ENCODE peak calls at places on chromosomes 4 and X, in six cellular contexts. Z is SIG-M5; N is HuH-7.5; J is stimulated activated naive CD8-positive, alpha-beta T cell treated with anti-CD3 and anti-CD28 coated beads, Interleukin-15, amount 100 ng/mL, for 72 hours; L is coronary artery; P is progenitor cell of endocrine pancreas. X is an unnamed sample.

GRCh38 chr4:46390353-46391058 is 578 bp upstream of the GABRA2 start:
- DNase-seq in P (no peak), J (no peak), N (peak), Z (no peak), L (no peak), X (no peak)

GRCh38 chr4:65670331-65671031 is at the start of gene EPHA5:
- DNase-seq in P (peak), N (peak), L (peak), J (no peak), Z (no peak), X (peak)

GRCh38 chr4:68570122-68570507 is 6.0 kb downstream of the UGT2B17 start:
- DNase-seq in N (no peak), P (no peak), Z (no peak), J (no peak), L (no peak), X (no peak)

GRCh38 chr4:145178740-145179139 is 1.6 kb downstream of the OTUD4 start:
- DNase-seq in J (peak), Z (no peak), N (no peak), P (no peak), L (no peak), X (no peak)

GRCh38 chrX:75045369-75045768 is 110.7 kb downstream of the ABCB7 start:
- DNase-seq in Z (no peak), L (no peak), P (no peak), N (no peak), J (no peak), X (no peak)

GRCh38 chrX:22912598-22912997 is 87.2 kb upstream of the DDX53 start:
- DNase-seq in Z (no peak), P (no peak), L (no peak), N (no peak), J (no peak), X (no peak)

GRCh38 chr4:71356924-71357663 is 18.3 kb downstream of the SLC4A4 start:
- DNase-seq in J (no peak), N (no peak), L (no peak), P (no peak), Z (no peak), X (no peak)

GRCh38 chrX:7574325-7574724 is 268.6 kb upstream of the VCX start:
- DNase-seq in N (no peak), P (peak), J (no peak), Z (no peak), L (no peak), X (peak)

GRCh38 chr4:105182211-105182610 is 35.5 kb downstream of the TET2 start:
- DNase-seq in J (no peak), Z (no peak), L (no peak), P (no peak), N (no peak), X (no peak)

GRCh38 chrX:27575565-27575964 is 14.6 kb upstream of the DCAF8L2 start:
- DNase-seq in P (no peak), J (no peak), N (no peak), L (no peak), Z (no peak), X (no peak)

GRCh38 chrX:16517206-16517605 is 132.8 kb upstream of the S100G start:
- DNase-seq in J (no peak), Z (no peak), P (no peak), L (no peak), N (no peak), X (peak)

GRCh38 chr4:144518181-144518895 is 127.6 kb upstream of the HHIP start:
- DNase-seq in Z (no peak), N (no peak), P (no peak), J (no peak), L (no peak), X (no peak)

GRCh38 chr4:8004066-8004465 is 64.4 kb upstream of the AFAP1 start:
- DNase-seq in N (no peak), Z (no peak), J (no peak), L (no peak), P (no peak), X (no peak)

GRCh38 chrX:153968754-153969124 is 2.9 kb downstream of the HCFC1 start:
- DNase-seq in L (no peak), P (no peak), J (no peak), Z (no peak), N (no peak), X (peak)

GRCh38 chr4:34261799-34262314 is 1982.5 kb downstream of the ARAP2 start:
- DNase-seq in Z (no peak), L (no peak), J (no peak), P (no peak), N (no peak), X (no peak)

GRCh38 chr4:52402582-52402981 is 256.5 kb downstream of the USP46 start:
- DNase-seq in N (no peak), Z (no peak), P (no peak), J (no peak), L (no peak), X (no peak)

GRCh38 chr4:2364654-2365053 is 53.8 kb downstream of the ZFYVE28 start:
- DNase-seq in Z (no peak), N (no peak), L (peak), J (peak), P (no peak), X (peak)

GRCh38 chr4:43567644-43568043 is 675.1 kb downstream of the GRXCR1 start:
- DNase-seq in N (no peak), J (no peak), Z (no peak), P (no peak), L (no peak), X (no peak)

GRCh38 chrX:8284131-8284530 is 113.1 kb upstream of the VCX2 start:
- DNase-seq in N (no peak), J (no peak), L (no peak), P (no peak), Z (no peak), X (no peak)

GRCh38 chr4:128379860-128380259 is 92.2 kb upstream of the PGRMC2 start:
- DNase-seq in P (no peak), J (no peak), N (no peak), L (no peak), Z (no peak), X (no peak)

GRCh38 chrX:31058284-31058683 is 13.6 kb downstream of the FTHL17 start:
- DNase-seq in N (no peak), P (no peak), Z (no peak), J (no peak), L (no peak), X (no peak)

GRCh38 chr4:185665655-185666054 is 130.3 kb upstream of the PDLIM3 start:
- DNase-seq in J (no peak), N (no peak), L (no peak), P (no peak), Z (no peak), X (no peak)

GRCh38 chrX:138754861-138755260 is 43.3 kb upstream of the FGF13 start:
- DNase-seq in J (no peak), N (no peak), P (no peak), L (no peak), Z (no peak), X (no peak)

GRCh38 chr4:9898596-9899345 is 117.3 kb downstream of the DRD5 start:
- DNase-seq in N (peak), L (no peak), P (peak), Z (no peak), J (no peak), X (no peak)

GRCh38 chr4:114019276-114019971 is 40.0 kb upstream of the ARSJ start:
- DNase-seq in N (no peak), J (no peak), Z (no peak), P (no peak), L (no peak), X (peak)

GRCh38 chrX:129759576-129760061 is 20.1 kb upstream of the SASH3 start:
- DNase-seq in Z (no peak), P (no peak), N (no peak), J (no peak), L (no peak), X (peak)